ENCODE peak calls at places on chromosomes 2 and 18, in seven cellular contexts. B is mucosa of descending colon, Q is body of pancreas, G is endothelial cell, D is Calu3, L is astrocyte, W is AG09319. U is an unnamed sample.

GRCh38 chr2:130917006-130917688 is 80.4 kb downstream of the ARHGEF4 start:
- DNase-seq in B (no peak), L (no peak), W (no peak), G (no peak), Q (no peak), D (no peak), U (no peak)

GRCh38 chr2:62570861-62571698 is 65.1 kb upstream of the TMEM17 start:
- DNase-seq in D (peak; percentile 44), B (peak; percentile 12), W (no peak), G (peak; percentile 5), L (peak; percentile 10), Q (peak; percentile 71), U (no peak)

GRCh38 chr2:23587330-23587729 is 202.4 kb downstream of the KLHL29 start:
- DNase-seq in G (no peak), Q (no peak), L (no peak), D (no peak), W (no peak), B (no peak), U (no peak)

GRCh38 chr2:105328281-105329196 is 996 bp downstream of the TGFBRAP1 start:
- DNase-seq in L (no peak), W (no peak), Q (peak; percentile 47), G (no peak), B (peak; percentile 57), D (peak; percentile 28), U (peak; percentile 67)

GRCh38 chr2:78999410-78999809 is 26.1 kb upstream of the REG3G start:
- DNase-seq in B (no peak), D (no peak), Q (no peak), W (no peak), G (no peak), L (no peak), U (peak; percentile 7)

GRCh38 chr2:132943829-132944228 is 273.8 kb upstream of the LYPD1 start:
- DNase-seq in G (no peak), Q (no peak), B (no peak), W (no peak), D (no peak), L (peak; percentile 19), U (no peak)

GRCh38 chr2:9967053-9967775 is 15.7 kb downstream of the GRHL1 start:
- DNase-seq in Q (no peak), L (no peak), D (no peak), G (no peak), B (no peak), W (no peak), U (no peak)

GRCh38 chr2:62339413-62339812 is 143.5 kb downstream of the B3GNT2 start:
- DNase-seq in W (no peak), Q (no peak), D (no peak), B (no peak), L (no peak), G (no peak), U (no peak)

GRCh38 chr2:30257266-30258214 is 26.2 kb downstream of the LBH start:
- DNase-seq in W (no peak), B (no peak), Q (peak; percentile 53), L (no peak), D (no peak), G (no peak), U (no peak)

GRCh38 chr2:5692561-5693287 is 540 bp downstream of the SOX11 start:
- DNase-seq in B (no peak), G (peak; percentile 58), D (no peak), Q (no peak), L (peak; percentile 62), W (no peak), U (no peak)

DNA sequence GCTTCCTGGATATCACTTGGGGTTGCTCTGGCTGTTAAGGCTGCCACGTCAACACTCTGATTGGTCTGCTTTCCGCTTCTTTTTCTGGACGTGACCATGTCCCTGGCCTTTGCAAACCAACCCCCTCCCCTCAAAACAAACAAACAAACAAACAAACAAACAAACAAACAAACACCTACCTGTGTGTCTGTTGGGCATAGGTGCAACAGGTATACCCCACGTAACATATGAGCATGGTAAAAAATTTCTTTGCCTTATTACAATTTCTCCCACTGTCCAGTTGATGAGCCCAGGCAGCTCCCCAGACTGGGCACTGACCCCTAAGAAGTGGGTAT is 80.6 kb downstream of the ADD2 start:
- DNase-seq in D (no peak), B (no peak), L (no peak), W (no peak), G (no peak), Q (no peak), U (no peak)
- TF ChIP-seq CTCF in D (no peak), B (no peak), L (no peak), W (no peak), G (no peak), Q (no peak), U (no peak)

GRCh38 chr2:71804251-71804650 is 343.4 kb downstream of the CYP26B1 start:
- DNase-seq in W (no peak), L (no peak), D (no peak), G (no peak), B (no peak), Q (no peak), U (peak; percentile 24)

GRCh38 chr2:71803398-71803797 is 344.3 kb downstream of the CYP26B1 start:
- DNase-seq in Q (no peak), D (no peak), L (no peak), W (no peak), G (no peak), B (no peak), U (no peak)

GRCh38 chr2:71802556-71802955 is 345.1 kb downstream of the CYP26B1 start:
- DNase-seq in G (no peak), B (no peak), W (no peak), L (no peak), Q (no peak), D (no peak), U (no peak)

GRCh38 chr2:71800106-71800809 is 346.9 kb downstream of the DYSF start:
- DNase-seq in G (no peak), Q (no peak), L (no peak), B (no peak), W (no peak), D (no peak), U (no peak)

GRCh38 chr2:71801969-71802368 is 345.7 kb downstream of the CYP26B1 start:
- DNase-seq in G (peak; percentile 81), B (peak; percentile 36), D (peak; percentile 47), L (peak; percentile 20), W (no peak), Q (peak; percentile 38), U (peak; percentile 47)
- TF ChIP-seq CTCF in G (peak; percentile 47), B (no peak), D (peak; percentile 32), L (peak; percentile 36), W (peak; percentile 75), Q (no peak), U (peak; percentile 87)

GRCh38 chr2:142316049-142316448 is 185.2 kb upstream of the LRP1B start:
- DNase-seq in D (no peak), Q (no peak), W (no peak), G (no peak), B (no peak), L (no peak), U (no peak)
- TF ChIP-seq CTCF in D (no peak), Q (no peak), W (no peak), G (no peak), B (no peak), L (no peak), U (no peak)

GRCh38 chr2:239442192-239442591 is 41.4 kb upstream of the HDAC4 start:
- DNase-seq in B (no peak), W (no peak), Q (no peak), G (no peak), D (no peak), L (no peak), U (no peak)
- TF ChIP-seq CTCF in B (no peak), W (no peak), Q (no peak), G (no peak), D (no peak), L (no peak), U (no peak)

DNA sequence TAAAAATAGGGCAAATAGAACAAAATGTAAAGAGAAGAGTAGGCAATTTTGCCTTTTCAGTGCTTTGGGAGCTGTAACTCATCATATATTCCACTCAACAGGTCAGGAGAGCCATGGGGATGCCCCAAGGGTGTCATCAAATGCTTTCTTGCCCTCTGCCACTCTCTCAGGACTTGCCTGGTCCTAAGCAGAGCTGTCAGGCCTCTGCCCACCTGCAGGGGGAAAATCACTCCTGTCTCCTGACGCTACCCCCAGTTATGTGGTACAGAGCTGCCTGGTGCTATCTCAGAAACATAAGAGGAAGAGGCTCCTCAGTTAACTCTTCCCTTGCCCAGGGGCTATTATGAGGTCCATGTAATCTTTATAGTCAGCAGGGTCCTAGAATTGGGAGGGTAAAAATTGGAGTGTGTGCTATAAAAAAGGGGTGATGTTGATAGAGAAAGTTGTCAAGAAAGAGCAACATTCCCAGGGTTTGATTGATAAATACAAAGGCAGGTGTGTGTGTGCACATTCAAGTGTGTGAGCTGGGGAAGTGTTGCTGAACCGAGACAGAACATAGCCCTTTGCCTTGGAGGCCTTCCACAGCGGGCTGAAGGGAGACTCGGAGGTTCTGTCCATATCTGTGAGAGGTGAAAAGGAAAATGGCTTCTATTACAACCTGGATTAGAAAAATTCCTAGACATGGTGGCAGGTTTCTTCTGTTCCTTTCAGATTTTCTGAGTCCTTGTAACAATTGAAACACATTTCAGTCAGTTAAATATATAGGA is 25.4 kb downstream of the PTPRM start:
- DNase-seq in D (no peak), W (no peak), G (peak; percentile 32), Q (no peak), B (no peak), L (no peak), U (no peak)
- TF ChIP-seq CTCF in D (no peak), W (no peak), G (peak; percentile 53), Q (no peak), B (no peak), L (peak; percentile 19), U (peak; percentile 33)

DNA sequence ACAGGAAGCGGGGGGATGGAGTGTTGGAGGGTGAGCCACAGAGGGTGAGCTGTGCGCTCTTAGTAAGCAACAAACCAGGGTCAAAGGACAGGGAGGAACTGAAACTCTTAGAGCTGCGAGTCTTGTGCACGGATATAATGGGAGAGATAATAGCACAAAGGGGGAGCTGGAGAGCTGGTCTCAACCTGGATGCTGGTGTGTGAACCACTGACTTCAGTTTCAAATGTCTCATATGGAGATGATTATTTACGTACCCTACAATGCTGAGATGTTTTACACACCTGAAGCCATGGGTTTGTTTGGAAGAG is 35.9 kb downstream of the PTGR3 start:
- DNase-seq in D (no peak), Q (no peak), B (peak; percentile 28), W (no peak), G (no peak), L (no peak), U (peak; percentile 11)
- TF ChIP-seq CTCF in D (no peak), Q (no peak), B (no peak), W (no peak), G (no peak), L (no peak), U (peak; percentile 22)

DNA sequence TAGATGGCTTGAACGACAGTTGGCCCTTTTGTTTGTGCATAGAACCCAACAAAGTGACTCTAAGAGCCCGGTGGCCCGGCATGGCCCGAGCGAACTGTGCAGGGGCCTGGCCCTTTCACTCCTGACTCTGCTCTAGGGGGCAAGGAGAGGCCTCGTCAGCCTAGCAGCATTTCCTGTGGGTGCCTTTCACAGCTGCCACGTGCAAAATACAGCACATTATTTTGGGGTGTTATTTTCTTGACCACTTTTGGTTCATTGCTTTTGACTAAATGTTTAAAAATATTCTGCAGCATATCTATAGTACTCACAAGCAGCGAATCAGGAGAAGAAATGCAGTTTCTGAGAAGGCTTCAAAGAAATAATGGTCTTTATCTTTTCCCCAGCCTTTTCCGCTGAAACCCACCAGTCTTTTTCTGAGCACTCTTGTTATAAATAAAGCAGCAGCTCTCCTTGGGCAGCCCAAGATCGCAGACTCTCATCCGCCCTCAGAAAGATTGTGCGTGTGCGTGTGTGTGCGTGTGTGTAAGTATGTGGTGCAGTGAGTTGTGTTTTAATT is 31.3 kb downstream of the DGKD start:
- DNase-seq in Q (no peak), W (no peak), L (peak; percentile 18), B (no peak), D (no peak), G (no peak), U (no peak)
- TF ChIP-seq CTCF in Q (no peak), W (no peak), L (no peak), B (no peak), D (no peak), G (no peak), U (no peak)

U was measured in HFFc6.